ENCODE peak calls at places on chromosomes 6 and 20, in five cellular contexts. L is WERI-Rb-1, M is ovary, E is mammary epithelial cell, Z is tibial nerve. C is an unnamed sample. For H3K36me3, the result is how much of the 10 kb centered on the place peaks cover.

GRCh38 chr20:56328861-56329260 is 29.9 kb upstream of the FAM210B start:
- DNase-seq in Z (no peak), L (no peak), E (peak), M (no peak), C (no peak)

GRCh38 chr6:144194293-144194828 is 44.0 kb downstream of the STX11 start:
- DNase-seq in M (no peak), Z (no peak), L (no peak), E (no peak), C (no peak)

GRCh38 chr20:46260480-46260879 is 47.8 kb downstream of the CDH22 start:
- DNase-seq in L (no peak), Z (no peak), E (peak), M (no peak), C (peak)

GRCh38 chr6:25267662-25268061 is 11.5 kb upstream of the CARMIL1 start:
- DNase-seq in M (no peak), E (no peak), Z (no peak), L (no peak), C (no peak)

GRCh38 chr20:607476-607875 is 2.6 kb downstream of the TCF15 start:
- DNase-seq in M (no peak), E (no peak), Z (no peak), L (no peak), C (no peak)

GRCh38 chr6:44356432-44356950 is 14.0 kb downstream of the SPATS1 start:
- DNase-seq in Z (no peak), L (no peak), M (no peak), E (no peak), C (no peak)

GRCh38 chr6:16148498-16148897 is 19.6 kb downstream of the MYLIP start:
- DNase-seq in E (no peak), M (no peak), Z (no peak), L (no peak), C (no peak)

GRCh38 chr20:48703107-48703506 is 124.7 kb downstream of the PREX1 start:
- DNase-seq in Z (no peak), E (no peak), M (no peak), L (no peak), C (no peak)

GRCh38 chr6:14046476-14047068 is 71.0 kb upstream of the CD83 start:
- DNase-seq in L (peak), M (no peak), Z (no peak), E (peak), C (no peak)

GRCh38 chr6:144284753-144285547 is at the start of gene UTRN:
- DNase-seq in L (peak), E (peak), Z (peak), M (peak), C (peak)

GRCh38 chr6:28734443-28734959 is 189.3 kb downstream of the TRIM27 start:
- DNase-seq in Z (no peak), L (no peak), E (no peak), M (no peak), C (no peak)

DNA sequence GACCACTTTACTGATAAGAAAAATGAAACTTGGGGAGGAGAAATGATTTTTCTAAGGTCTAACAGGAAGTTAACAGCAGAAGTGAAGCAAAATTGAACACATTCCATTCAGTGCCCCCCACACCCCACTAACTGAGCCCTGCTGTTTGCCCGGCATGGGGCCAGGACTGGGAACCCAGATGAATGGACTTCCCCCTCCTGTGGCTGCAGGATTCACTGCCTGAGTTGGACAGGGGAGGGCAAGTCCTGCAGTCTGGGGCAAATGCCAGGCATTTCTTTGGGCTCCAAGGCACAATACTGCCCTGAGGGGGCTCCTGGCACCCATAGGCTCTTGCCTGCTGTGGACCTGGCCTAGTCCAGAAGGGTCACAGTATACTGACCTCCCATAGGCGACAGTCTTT is 28.3 kb downstream of the FYN start:
- DNase-seq in Z (no peak), E (no peak), L (no peak), M (no peak), C (no peak)
- TF ChIP-seq CTCF in Z (peak), E (no peak), L (no peak), M (no peak), C (no peak)

DNA sequence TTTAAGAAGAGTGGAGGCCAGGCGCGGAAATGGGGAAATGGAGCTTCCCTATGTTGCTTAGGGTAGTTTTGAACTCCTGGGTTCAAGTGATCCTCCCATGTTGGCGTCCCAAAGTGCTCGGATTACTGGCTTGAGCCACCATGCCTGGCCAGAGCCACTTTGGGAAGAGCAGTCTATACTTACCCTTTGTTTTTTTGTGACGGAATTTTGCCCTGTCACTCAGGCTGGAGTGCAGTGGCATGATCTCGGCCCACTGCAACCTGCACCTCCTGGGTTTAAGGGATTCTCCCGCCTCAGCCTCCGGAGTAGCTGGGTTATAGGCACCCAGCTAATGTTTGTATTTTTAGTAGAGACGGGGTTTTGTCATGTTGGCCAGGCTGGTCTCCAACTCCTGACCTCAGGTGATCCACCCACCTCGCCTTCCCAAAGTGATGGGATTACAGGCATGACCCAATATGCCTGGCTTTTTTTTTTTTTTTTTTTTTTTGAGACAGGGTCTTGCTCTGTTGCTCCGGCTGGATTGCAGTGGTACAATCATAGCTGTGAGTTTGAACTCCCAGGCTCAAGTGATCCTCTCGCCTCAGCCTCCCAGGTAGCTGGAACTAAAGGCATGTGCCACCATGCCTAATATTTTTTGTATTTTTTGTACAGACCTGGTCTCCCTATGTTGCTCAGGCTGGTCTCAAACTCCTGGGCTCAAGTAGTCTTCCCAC is 18.0 kb downstream of the PPP1R10 start:
- DNase-seq in Z (no peak), L (no peak), E (no peak), M (no peak), C (no peak)
- H3K36me3 ChIP-seq in Z (under half), L (half or more), E (under half), M (under half), C (under half)

GRCh38 chr6:26553739-26554668 is 15.8 kb downstream of the HMGN4 start:
- DNase-seq in E (peak), L (peak), M (peak), Z (peak), C (peak)

GRCh38 chr6:26553264-26553738 is 15.1 kb downstream of the HMGN4 start:
- DNase-seq in L (peak), Z (peak), E (no peak), M (peak), C (peak)

GRCh38 chr6:26552640-26553189 is 14.5 kb downstream of the HMGN4 start:
- DNase-seq in E (no peak), Z (no peak), M (no peak), L (no peak), C (no peak)

GRCh38 chr6:26552205-26552604 is 14.0 kb downstream of the HMGN4 start:
- DNase-seq in Z (no peak), L (no peak), M (no peak), E (no peak), C (no peak)

GRCh38 chr6:26550250-26550993 is 12.3 kb downstream of the HMGN4 start:
- DNase-seq in E (peak), L (no peak), Z (no peak), M (peak), C (no peak)
- H3K27ac ChIP-seq in E (no peak), L (no peak), Z (no peak), M (no peak), C (peak)

GRCh38 chr20:10536531-10536930 is 101.4 kb downstream of the SLX4IP start:
- DNase-seq in L (peak), E (no peak), M (no peak), Z (no peak), C (no peak)
- TF ChIP-seq CTCF in L (peak), E (peak), M (no peak), Z (peak), C (peak)

DNA sequence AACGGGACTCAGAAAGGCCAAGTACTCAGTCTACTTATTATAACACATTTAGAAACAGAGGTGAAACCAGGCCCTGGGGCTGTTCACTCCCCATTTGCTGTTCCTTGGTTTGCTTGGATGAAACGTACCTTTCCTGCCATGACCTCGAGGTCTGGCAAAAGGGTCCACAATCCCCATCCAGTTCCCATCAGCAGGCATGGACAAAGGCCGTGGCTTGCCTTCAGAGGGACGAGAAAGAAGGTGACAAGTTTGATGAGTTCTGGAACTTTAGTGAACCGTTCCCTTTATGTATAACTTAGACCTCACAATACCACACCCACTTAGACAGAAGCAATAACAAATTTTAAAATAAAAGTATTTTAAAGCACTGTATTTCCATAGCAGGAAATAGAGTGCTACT is 53.6 kb upstream of the IPCEF1 start:
- DNase-seq in M (no peak), Z (no peak), E (peak), L (no peak), C (no peak)
- H3K36me3 ChIP-seq in M (under half), Z (under half), E (under half), L (under half), C (under half)